ENCODE peak calls at places on chromosomes 6 and 20, in five cellular contexts. One of them, this sample, is unnamed.

GRCh38 chr6:43383021-43383667 is 13.7 kb upstream of the ZNF318 start:
- DNase-seq in cardiac fibroblast: peak
- DNase-seq in epithelial cell of proximal tubule: no peak
- DNase-seq in lower leg skin: no peak
- DNase-seq in stomach: no peak
- DNase-seq in this sample: peak

GRCh38 chr6:18386302-18386976 is 711 bp upstream of the RNF144B start:
- DNase-seq in lower leg skin: no peak
- DNase-seq in cardiac fibroblast: peak
- DNase-seq in stomach: peak
- DNase-seq in epithelial cell of proximal tubule: no peak
- DNase-seq in this sample: no peak

GRCh38 chr6:95741001-95741400 is 163.7 kb downstream of the MANEA start:
- DNase-seq in stomach: no peak
- DNase-seq in lower leg skin: no peak
- DNase-seq in cardiac fibroblast: no peak
- DNase-seq in epithelial cell of proximal tubule: no peak
- DNase-seq in this sample: no peak

GRCh38 chr6:45727824-45728449 is 287.7 kb downstream of the CLIC5 start:
- DNase-seq in stomach: no peak
- DNase-seq in cardiac fibroblast: no peak
- DNase-seq in lower leg skin: no peak
- DNase-seq in epithelial cell of proximal tubule: no peak
- DNase-seq in this sample: no peak

GRCh38 chr6:5497896-5498578 is 236.7 kb downstream of the FARS2 start:
- DNase-seq in lower leg skin: no peak
- DNase-seq in epithelial cell of proximal tubule: no peak
- DNase-seq in stomach: no peak
- DNase-seq in cardiac fibroblast: peak
- DNase-seq in this sample: peak

GRCh38 chr6:138107752-138108592 is 753 bp upstream of the PERP start:
- DNase-seq in lower leg skin: no peak
- DNase-seq in stomach: peak
- DNase-seq in epithelial cell of proximal tubule: no peak
- DNase-seq in cardiac fibroblast: no peak
- DNase-seq in this sample: no peak

GRCh38 chr6:15962449-15962764 is 166.5 kb upstream of the MYLIP start:
- DNase-seq in stomach: no peak
- DNase-seq in epithelial cell of proximal tubule: peak
- DNase-seq in lower leg skin: no peak
- DNase-seq in cardiac fibroblast: peak
- DNase-seq in this sample: peak

GRCh38 chr6:108966855-108967755 is 118.9 kb downstream of the ARMC2 start:
- DNase-seq in cardiac fibroblast: peak
- DNase-seq in stomach: peak
- DNase-seq in epithelial cell of proximal tubule: no peak
- DNase-seq in lower leg skin: no peak
- DNase-seq in this sample: peak

GRCh38 chr20:17635320-17635673 is 46.7 kb downstream of the RRBP1 start:
- DNase-seq in stomach: no peak
- DNase-seq in lower leg skin: no peak
- DNase-seq in epithelial cell of proximal tubule: no peak
- DNase-seq in cardiac fibroblast: no peak
- DNase-seq in this sample: no peak

GRCh38 chr6:6569043-6569442 is 19.5 kb upstream of the LY86 start:
- DNase-seq in cardiac fibroblast: no peak
- DNase-seq in epithelial cell of proximal tubule: no peak
- DNase-seq in lower leg skin: no peak
- DNase-seq in stomach: no peak
- DNase-seq in this sample: no peak

GRCh38 chr6:25366785-25367657 is 87.8 kb downstream of the CARMIL1 start:
- DNase-seq in stomach: no peak
- DNase-seq in lower leg skin: no peak
- DNase-seq in epithelial cell of proximal tubule: no peak
- DNase-seq in cardiac fibroblast: peak
- DNase-seq in this sample: no peak

GRCh38 chr6:167581637-167582036 is 245.1 kb upstream of the AFDN start:
- DNase-seq in stomach: no peak
- DNase-seq in cardiac fibroblast: no peak
- DNase-seq in lower leg skin: peak
- DNase-seq in epithelial cell of proximal tubule: no peak
- DNase-seq in this sample: no peak

GRCh38 chr6:140436023-140436811 is 1061.8 kb upstream of the CITED2 start:
- DNase-seq in stomach: no peak
- DNase-seq in epithelial cell of proximal tubule: peak
- DNase-seq in cardiac fibroblast: peak
- DNase-seq in lower leg skin: no peak
- DNase-seq in this sample: peak

GRCh38 chr6:4268171-4268570 is 132.8 kb upstream of the ECI2 start:
- DNase-seq in cardiac fibroblast: no peak
- DNase-seq in lower leg skin: no peak
- DNase-seq in stomach: no peak
- DNase-seq in epithelial cell of proximal tubule: no peak
- DNase-seq in this sample: no peak

GRCh38 chr6:117188627-117189201 is 76.6 kb upstream of the VGLL2 start:
- DNase-seq in epithelial cell of proximal tubule: no peak
- DNase-seq in lower leg skin: no peak
- DNase-seq in stomach: no peak
- DNase-seq in cardiac fibroblast: peak
- DNase-seq in this sample: no peak

GRCh38 chr6:145733770-145734169 is 1.6 kb downstream of the EPM2A start:
- DNase-seq in cardiac fibroblast: no peak
- DNase-seq in lower leg skin: no peak
- DNase-seq in epithelial cell of proximal tubule: no peak
- DNase-seq in stomach: no peak
- DNase-seq in this sample: no peak

GRCh38 chr20:10002871-10003270 is 31.9 kb upstream of the ANKEF1 start:
- DNase-seq in epithelial cell of proximal tubule: no peak
- DNase-seq in stomach: no peak
- DNase-seq in lower leg skin: no peak
- DNase-seq in cardiac fibroblast: no peak
- DNase-seq in this sample: no peak
- TF ChIP-seq CTCF in epithelial cell of proximal tubule: no peak
- TF ChIP-seq CTCF in stomach: no peak
- TF ChIP-seq CTCF in lower leg skin: no peak
- TF ChIP-seq CTCF in cardiac fibroblast: no peak
- TF ChIP-seq CTCF in this sample: no peak

GRCh38 chr20:61974357-61974665 is 91.4 kb downstream of the TAF4 start:
- DNase-seq in lower leg skin: no peak
- DNase-seq in cardiac fibroblast: no peak
- DNase-seq in epithelial cell of proximal tubule: no peak
- DNase-seq in stomach: no peak
- DNase-seq in this sample: no peak

GRCh38 chr20:61972910-61973508 is 92.7 kb downstream of the TAF4 start:
- DNase-seq in epithelial cell of proximal tubule: no peak
- DNase-seq in cardiac fibroblast: no peak
- DNase-seq in stomach: no peak
- DNase-seq in lower leg skin: no peak
- DNase-seq in this sample: no peak

GRCh38 chr20:61975411-61975810 is 90.3 kb downstream of the TAF4 start:
- DNase-seq in cardiac fibroblast: no peak
- DNase-seq in epithelial cell of proximal tubule: no peak
- DNase-seq in lower leg skin: no peak
- DNase-seq in stomach: no peak
- DNase-seq in this sample: no peak

GRCh38 chr20:61976275-61976649 is 89.4 kb downstream of the TAF4 start:
- DNase-seq in cardiac fibroblast: no peak
- DNase-seq in epithelial cell of proximal tubule: no peak
- DNase-seq in lower leg skin: no peak
- DNase-seq in stomach: no peak
- DNase-seq in this sample: no peak

DNA sequence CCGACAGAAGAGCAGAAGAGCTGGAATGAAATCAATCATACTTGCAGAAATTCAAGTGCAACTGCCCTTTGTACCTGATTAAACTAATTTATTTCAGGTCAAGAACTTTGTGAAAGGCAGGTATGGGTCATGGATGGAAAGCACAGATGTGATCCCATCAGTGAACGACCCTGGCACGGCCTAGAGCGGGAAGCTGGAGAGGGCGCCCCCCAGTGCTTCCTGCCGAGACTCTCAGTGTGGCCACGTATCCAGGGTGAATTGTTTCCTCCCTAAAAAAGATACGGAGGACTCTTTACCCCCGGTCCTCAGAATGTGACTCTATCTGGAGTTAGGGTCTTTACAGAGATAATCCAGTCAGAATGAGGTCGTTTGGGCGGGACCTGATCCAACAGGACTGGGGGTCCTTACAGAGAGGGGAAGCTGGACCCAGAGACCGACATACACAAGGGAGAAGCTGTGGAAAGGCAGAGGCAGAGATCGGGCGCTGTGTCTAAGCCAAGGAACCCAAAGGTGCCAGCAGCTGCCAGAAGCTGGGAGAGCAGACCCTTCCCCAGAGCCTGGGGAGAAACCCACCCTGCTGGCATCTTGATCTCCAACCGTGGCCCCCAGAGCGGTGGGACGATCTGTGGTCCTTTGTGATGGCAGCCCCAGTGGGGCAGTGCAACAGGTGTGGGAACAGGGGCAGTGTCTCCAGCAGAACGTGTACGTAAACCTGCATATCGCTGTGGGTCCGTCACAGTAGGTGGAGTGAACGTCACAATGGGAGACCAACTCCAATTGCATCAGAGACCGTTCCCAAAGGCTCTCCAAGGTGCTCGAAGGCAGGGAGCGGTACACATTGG is 91.9 kb downstream of the TAF4 start:
- DNase-seq in cardiac fibroblast: no peak
- DNase-seq in lower leg skin: no peak
- DNase-seq in stomach: no peak
- DNase-seq in epithelial cell of proximal tubule: no peak
- DNase-seq in this sample: no peak
- TF ChIP-seq CTCF in cardiac fibroblast: no peak
- TF ChIP-seq CTCF in lower leg skin: no peak
- TF ChIP-seq CTCF in stomach: no peak
- TF ChIP-seq CTCF in epithelial cell of proximal tubule: no peak
- TF ChIP-seq CTCF in this sample: peak

GRCh38 chr20:2207770-2208097 is 88.1 kb upstream of the TGM3 start:
- DNase-seq in lower leg skin: no peak
- DNase-seq in cardiac fibroblast: no peak
- DNase-seq in epithelial cell of proximal tubule: no peak
- DNase-seq in stomach: no peak
- DNase-seq in this sample: no peak
- TF ChIP-seq CTCF in lower leg skin: no peak
- TF ChIP-seq CTCF in cardiac fibroblast: no peak
- TF ChIP-seq CTCF in epithelial cell of proximal tubule: no peak
- TF ChIP-seq CTCF in stomach: no peak
- TF ChIP-seq CTCF in this sample: peak

GRCh38 chr20:59055302-59055701 is 12.7 kb upstream of the PRELID3B start:
- DNase-seq in cardiac fibroblast: peak
- DNase-seq in epithelial cell of proximal tubule: no peak
- DNase-seq in stomach: no peak
- DNase-seq in lower leg skin: no peak
- DNase-seq in this sample: peak
- TF ChIP-seq CTCF in cardiac fibroblast: peak
- TF ChIP-seq CTCF in epithelial cell of proximal tubule: peak
- TF ChIP-seq CTCF in stomach: peak
- TF ChIP-seq CTCF in lower leg skin: no peak
- TF ChIP-seq CTCF in this sample: peak